ENCODE peak calls at places on chromosomes 13 and 19, in four cellular contexts. One of them, this sample, is unnamed.

GRCh38 chr19:17401628-17402027 is 3.8 kb downstream of the BST2 start:
- DNase-seq in brain microvascular endothelial cell: no peak
- DNase-seq in tibial nerve: no peak
- DNase-seq in smooth muscle cell of the brain vasculature: no peak
- DNase-seq in this sample: no peak

GRCh38 chr19:29831041-29831548 is 19.3 kb downstream of the CCNE1 start:
- DNase-seq in smooth muscle cell of the brain vasculature: no peak
- DNase-seq in brain microvascular endothelial cell: no peak
- DNase-seq in tibial nerve: no peak
- DNase-seq in this sample: no peak

GRCh38 chr19:1170938-1171754 is 2.9 kb downstream of the SBNO2 start:
- DNase-seq in smooth muscle cell of the brain vasculature: no peak
- DNase-seq in brain microvascular endothelial cell: no peak
- DNase-seq in tibial nerve: no peak
- DNase-seq in this sample: no peak

GRCh38 chr13:48304132-48304876 is 753 bp downstream of the RB1 start:
- DNase-seq in smooth muscle cell of the brain vasculature: no peak
- DNase-seq in brain microvascular endothelial cell: peak
- DNase-seq in tibial nerve: no peak
- DNase-seq in this sample: peak

GRCh38 chr13:112056284-112056727 is 10.6 kb upstream of the SOX1 start:
- DNase-seq in brain microvascular endothelial cell: no peak
- DNase-seq in smooth muscle cell of the brain vasculature: no peak
- DNase-seq in tibial nerve: no peak
- DNase-seq in this sample: no peak

GRCh38 chr19:13033819-13034611 is 38.7 kb downstream of the NFIX start:
- DNase-seq in brain microvascular endothelial cell: no peak
- DNase-seq in tibial nerve: no peak
- DNase-seq in smooth muscle cell of the brain vasculature: no peak
- DNase-seq in this sample: peak

GRCh38 chr19:35869327-35870123 is 1.2 kb downstream of the APLP1 start:
- DNase-seq in brain microvascular endothelial cell: peak
- DNase-seq in smooth muscle cell of the brain vasculature: no peak
- DNase-seq in tibial nerve: no peak
- DNase-seq in this sample: peak

GRCh38 chr13:97079726-97080125 is 85.5 kb upstream of the OXGR1 start:
- DNase-seq in smooth muscle cell of the brain vasculature: no peak
- DNase-seq in tibial nerve: no peak
- DNase-seq in brain microvascular endothelial cell: no peak
- DNase-seq in this sample: no peak

GRCh38 chr13:59452189-59452588 is 711.5 kb downstream of the DIAPH3 start:
- DNase-seq in smooth muscle cell of the brain vasculature: no peak
- DNase-seq in tibial nerve: no peak
- DNase-seq in brain microvascular endothelial cell: no peak
- DNase-seq in this sample: no peak

GRCh38 chr13:113129921-113130750 is 7.5 kb downstream of the F10 start:
- DNase-seq in smooth muscle cell of the brain vasculature: no peak
- DNase-seq in tibial nerve: no peak
- DNase-seq in brain microvascular endothelial cell: no peak
- DNase-seq in this sample: no peak

GRCh38 chr13:36841411-36841810 is 22.4 kb downstream of the RFXAP start:
- DNase-seq in brain microvascular endothelial cell: no peak
- DNase-seq in smooth muscle cell of the brain vasculature: no peak
- DNase-seq in tibial nerve: no peak
- DNase-seq in this sample: no peak

GRCh38 chr13:51729853-51730553 is 74.0 kb downstream of the DHRS12 start:
- DNase-seq in tibial nerve: no peak
- DNase-seq in smooth muscle cell of the brain vasculature: peak
- DNase-seq in brain microvascular endothelial cell: peak
- DNase-seq in this sample: peak

GRCh38 chr19:49016067-49016839 is 638 bp downstream of the LHB start:
- DNase-seq in brain microvascular endothelial cell: no peak
- DNase-seq in tibial nerve: no peak
- DNase-seq in smooth muscle cell of the brain vasculature: no peak
- DNase-seq in this sample: no peak

GRCh38 chr13:101289764-101290163 is 126.5 kb downstream of the NALCN start:
- DNase-seq in smooth muscle cell of the brain vasculature: peak
- DNase-seq in brain microvascular endothelial cell: peak
- DNase-seq in tibial nerve: no peak
- DNase-seq in this sample: peak

GRCh38 chr19:7975037-7975436 is 30.4 kb downstream of the ELAVL1 start:
- DNase-seq in smooth muscle cell of the brain vasculature: no peak
- DNase-seq in brain microvascular endothelial cell: no peak
- DNase-seq in tibial nerve: no peak
- DNase-seq in this sample: no peak

GRCh38 chr13:108322206-108322824 is 52.8 kb downstream of the TNFSF13B start:
- DNase-seq in smooth muscle cell of the brain vasculature: peak
- DNase-seq in brain microvascular endothelial cell: peak
- DNase-seq in tibial nerve: no peak
- DNase-seq in this sample: peak

This sample was measured in ACHN.